ENCODE peak calls at places on chromosomes 4 and X, in four cellular contexts. V is ovary, Z is esophagus squamous epithelium, B is testis. O is an unnamed sample. For H3K9me3, the result is how much of the 10 kb centered on the place peaks cover.

GRCh38 chrX:22081475-22082092 is 49.5 kb downstream of the PHEX start:
- DNase-seq in B (peak), Z (no peak), V (no peak), O (peak)

GRCh38 chr4:144723471-144723870 is 77.5 kb downstream of the HHIP start:
- DNase-seq in B (no peak), Z (no peak), V (no peak), O (no peak)

GRCh38 chr4:52402582-52402981 is 256.5 kb downstream of the USP46 start:
- DNase-seq in B (no peak), Z (no peak), V (no peak), O (no peak)

GRCh38 chr4:107951551-107951950 is 20.2 kb downstream of the CYP2U1 start:
- DNase-seq in Z (no peak), B (no peak), V (no peak), O (no peak)

GRCh38 chrX:150238656-150239382 is 124.3 kb upstream of the MAMLD1 start:
- DNase-seq in B (no peak), Z (no peak), V (no peak), O (no peak)

GRCh38 chr4:82745173-82745842 is 53.3 kb downstream of the SCD5 start:
- DNase-seq in V (no peak), Z (no peak), B (no peak), O (no peak)

GRCh38 chrX:111743316-111743715 is 62.3 kb downstream of the ALG13 start:
- DNase-seq in B (no peak), Z (no peak), V (no peak), O (no peak)

GRCh38 chr4:145423017-145423708 is 58.5 kb upstream of the SMAD1 start:
- DNase-seq in V (no peak), Z (no peak), B (no peak), O (no peak)

GRCh38 chrX:119459181-119459580 is 9.1 kb upstream of the SLC25A5 start:
- DNase-seq in B (no peak), V (no peak), Z (no peak), O (no peak)

GRCh38 chr4:169774466-169775445 is 17.0 kb upstream of the HPF1 start:
- DNase-seq in B (peak), V (no peak), Z (no peak), O (peak)

GRCh38 chr4:40563401-40563800 is 66.3 kb downstream of the RBM47 start:
- DNase-seq in V (no peak), Z (no peak), B (no peak), O (no peak)

GRCh38 chr4:31325300-31325699 is 605.1 kb downstream of the PCDH7 start:
- DNase-seq in V (no peak), B (no peak), Z (no peak), O (no peak)

GRCh38 chrX:139875831-139876230 is 57.0 kb downstream of the ATP11C start:
- DNase-seq in B (no peak), Z (no peak), V (no peak), O (no peak)

GRCh38 chr4:144787365-144788263 is 141.7 kb downstream of the HHIP start:
- DNase-seq in V (no peak), Z (no peak), B (no peak), O (no peak)

GRCh38 chrX:155000841-155001240 is 21.7 kb downstream of the F8 start:
- DNase-seq in V (no peak), Z (no peak), B (no peak), O (no peak)

GRCh38 chr4:3483471-3483921 is 20.4 kb downstream of the DOK7 start:
- DNase-seq in Z (no peak), B (no peak), V (no peak), O (no peak)

GRCh38 chrX:22024577-22024976 is 7.5 kb upstream of the PHEX start:
- DNase-seq in V (no peak), Z (no peak), B (no peak), O (no peak)

GRCh38 chrX:119885554-119886428 is 9.9 kb upstream of the AKAP14 start:
- DNase-seq in Z (no peak), V (no peak), B (peak), O (no peak)

GRCh38 chr4:41512604-41513003 is 25.4 kb upstream of the LIMCH1 start:
- DNase-seq in Z (no peak), B (no peak), V (no peak), O (no peak)

GRCh38 chrX:57137481-57137880 is 284 bp upstream of the SPIN2A start:
- DNase-seq in B (no peak), Z (no peak), V (no peak), O (no peak)

GRCh38 chrX:71095971-71096701 is 485 bp downstream of the FOXO4 start:
- DNase-seq in V (no peak), B (no peak), Z (no peak), O (peak)

GRCh38 chr4:129362685-129363274 is 266.8 kb downstream of the C4orf33 start:
- DNase-seq in V (peak), Z (no peak), B (peak), O (no peak)

GRCh38 chrX:48468693-48469691 is 1.1 kb downstream of the SLC38A5 start:
- DNase-seq in B (no peak), Z (no peak), V (no peak), O (peak)

GRCh38 chr4:18318682-18319410 is 297.3 kb upstream of the LCORL start:
- DNase-seq in Z (no peak), B (peak), V (no peak), O (no peak)

GRCh38 chrX:68719181-68719903 is 71.9 kb downstream of the STARD8 start:
- DNase-seq in B (no peak), V (no peak), Z (no peak), O (peak)

GRCh38 chr4:136495076-136495475 is 1037.2 kb downstream of the PCDH18 start:
- DNase-seq in V (no peak), Z (no peak), B (no peak), O (no peak)

GRCh38 chr4:122857160-122857559 is 30.5 kb downstream of the FGF2 start:
- DNase-seq in B (no peak), V (no peak), Z (no peak), O (no peak)

GRCh38 chr4:1325681-1326635 is 21.1 kb upstream of the UVSSA start:
- DNase-seq in V (no peak), B (no peak), Z (no peak), O (peak)

GRCh38 chrX:33726281-33727160 is 405.6 kb downstream of the FAM47A start:
- DNase-seq in Z (no peak), B (no peak), V (no peak), O (no peak)
- H3K4me3 ChIP-seq in Z (peak), B (peak), V (peak), O (peak)

DNA sequence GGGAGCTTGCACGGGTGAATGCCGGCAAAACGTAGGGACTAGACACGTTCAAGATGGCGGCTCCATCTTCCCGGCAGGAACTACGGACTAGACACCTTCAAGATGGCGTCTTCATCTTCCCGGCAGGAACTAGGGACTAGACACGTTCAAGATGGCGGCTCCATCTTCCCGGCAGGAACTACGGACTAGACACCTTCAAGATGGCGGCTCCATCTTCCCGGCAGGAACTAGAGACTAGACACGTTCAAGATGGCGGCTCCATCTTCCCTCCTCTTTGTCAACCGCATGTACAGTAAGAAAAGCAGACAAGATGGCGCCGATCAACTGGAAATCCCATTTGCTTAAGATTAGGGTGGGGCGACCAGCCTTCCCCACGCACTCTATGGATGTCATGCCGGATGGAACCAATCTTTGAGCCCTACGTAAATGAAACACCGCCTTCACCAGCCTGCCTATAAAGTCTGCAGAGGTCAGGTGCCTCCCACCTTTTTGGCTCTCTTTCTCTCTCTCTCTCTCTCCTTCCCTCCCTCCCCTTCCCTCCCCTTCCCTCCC is 222.4 kb downstream of the CRLF2 start:
- DNase-seq in V (peak), B (peak), Z (peak), O (peak)
- TF ChIP-seq POLR2A in V (no peak), B (no peak), Z (peak), O (no peak)

GRCh38 chr4:242121-242848 is 63.0 kb downstream of the ZNF732 start:
- DNase-seq in Z (no peak), V (peak), B (peak), O (peak)

GRCh38 chr4:244471-244870 is 60.8 kb downstream of the ZNF732 start:
- DNase-seq in Z (no peak), B (peak), V (no peak), O (no peak)

GRCh38 chr4:243407-243806 is 61.9 kb downstream of the ZNF732 start:
- DNase-seq in V (no peak), B (no peak), Z (no peak), O (no peak)
- H3K9me3 ChIP-seq in V (under half), B (under half), Z (under half), O (under half)

GRCh38 chr4:114600672-114601071 is 2.1 kb downstream of the UGT8 start:
- DNase-seq in Z (no peak), V (no peak), B (no peak), O (no peak)
- H3K4me3 ChIP-seq in Z (no peak), V (no peak), B (no peak), O (no peak)

GRCh38 chr4:113604955-113605354 is 156.6 kb downstream of the CAMK2D start:
- DNase-seq in Z (no peak), V (no peak), B (no peak), O (no peak)

GRCh38 chr4:113610542-113610941 is 151.0 kb downstream of the CAMK2D start:
- DNase-seq in B (no peak), Z (no peak), V (no peak), O (no peak)

GRCh38 chr4:113603926-113604325 is 157.6 kb downstream of the CAMK2D start:
- DNase-seq in B (no peak), Z (no peak), V (no peak), O (no peak)

GRCh38 chr4:113607998-113608397 is 153.5 kb downstream of the CAMK2D start:
- DNase-seq in V (no peak), Z (no peak), B (no peak), O (no peak)

DNA sequence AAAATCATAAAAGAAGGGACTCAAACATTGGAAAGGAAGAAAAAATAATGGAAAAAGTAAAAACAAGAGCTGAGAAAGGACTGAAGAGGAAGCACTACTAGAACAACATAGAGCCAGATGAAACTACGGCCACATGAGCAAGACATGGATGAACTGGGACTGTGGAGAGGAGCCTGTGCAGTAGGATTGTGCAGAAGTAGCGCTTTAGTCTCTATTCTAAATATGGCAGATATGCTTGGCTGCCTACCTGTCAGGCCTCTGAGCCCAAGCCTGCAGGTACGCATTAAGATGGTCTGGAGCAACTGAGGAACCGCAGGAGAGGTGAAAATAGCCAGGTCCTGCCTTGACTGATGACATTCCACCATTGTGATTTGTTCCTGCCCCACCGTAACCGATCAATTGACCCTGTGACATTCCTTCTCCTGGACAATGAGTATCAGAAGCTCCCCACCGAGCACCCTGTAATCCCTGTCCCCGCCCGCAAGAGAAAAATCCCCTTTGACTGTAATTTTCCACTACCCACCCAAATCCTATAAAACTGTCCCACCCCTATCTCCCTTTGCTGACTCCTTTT is 154.3 kb downstream of the CAMK2D start:
- DNase-seq in V (no peak), B (no peak), Z (no peak), O (no peak)
- TF ChIP-seq POLR2A in V (no peak), B (no peak), Z (no peak), O (no peak)

GRCh38 chrX:109632906-109633504 is 8.0 kb upstream of the KCNE5 start:
- DNase-seq in B (peak), V (no peak), Z (no peak), O (no peak)
- H3K9me3 ChIP-seq in B (under half), V (under half), Z (under half), O (under half)

GRCh38 chrX:39681885-39682284 is 415.9 kb downstream of the BCOR start:
- DNase-seq in B (no peak), Z (no peak), V (no peak), O (no peak)
- H3K4me3 ChIP-seq in B (no peak), Z (no peak), V (no peak), O (no peak)

GRCh38 chrX:40729923-40730584 is 5.3 kb downstream of the MED14 start:
- DNase-seq in V (no peak), Z (no peak), B (no peak), O (no peak)

GRCh38 chrX:40733691-40734090 is 1.7 kb downstream of the MED14 start:
- DNase-seq in V (no peak), B (no peak), Z (no peak), O (no peak)

GRCh38 chrX:40736170-40736505 is 796 bp upstream of the MED14 start:
- DNase-seq in V (no peak), Z (no peak), B (no peak), O (no peak)

GRCh38 chrX:40734956-40735317 is 405 bp downstream of the MED14 start:
- DNase-seq in Z (no peak), V (no peak), B (peak), O (no peak)

DNA sequence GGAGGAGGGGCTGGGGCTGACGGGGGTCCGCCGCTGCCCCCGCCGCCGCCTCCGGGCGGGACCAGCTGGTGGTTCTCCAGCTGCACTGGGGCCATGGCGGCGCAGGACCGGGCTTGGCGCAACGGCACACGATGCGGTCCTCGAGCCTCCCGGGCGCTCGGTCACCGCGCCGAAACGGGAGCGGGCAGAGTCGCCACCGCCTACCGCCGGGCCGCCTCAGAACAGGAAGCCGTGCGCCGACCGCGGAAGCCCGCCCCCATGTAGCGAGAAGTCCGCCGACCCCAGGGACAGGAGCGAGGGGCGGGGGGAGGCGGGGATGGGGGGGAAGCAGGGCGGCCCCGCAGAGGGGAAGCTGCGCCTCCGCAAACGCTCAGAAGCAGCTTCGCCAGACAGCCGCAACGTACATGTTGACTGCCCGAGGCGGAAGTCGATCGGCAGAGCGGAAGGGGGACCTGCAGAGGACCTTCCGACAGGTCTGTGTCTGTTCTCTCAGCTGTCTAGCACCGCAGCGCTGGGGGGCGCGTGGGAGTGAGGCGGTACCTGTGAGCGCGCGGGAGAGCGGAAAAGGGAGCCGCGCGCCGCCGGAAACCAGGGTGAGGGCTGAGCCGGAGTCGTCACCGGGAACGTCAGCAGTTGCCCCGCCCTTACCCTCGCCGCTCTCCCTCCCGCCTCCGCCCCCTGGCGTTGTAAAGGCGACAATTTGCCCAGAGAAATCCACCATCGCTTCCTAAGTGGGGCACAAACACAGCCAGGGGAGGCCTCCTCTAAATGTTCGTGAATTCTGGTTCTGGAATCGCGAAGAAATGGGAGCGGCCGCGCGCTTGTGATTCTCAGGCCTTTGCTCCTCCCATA is at the start of gene MED14:
- DNase-seq in B (peak), Z (peak), V (peak), O (peak)
- TF ChIP-seq POLR2A in B (no peak), Z (no peak), V (peak), O (no peak)

DNA sequence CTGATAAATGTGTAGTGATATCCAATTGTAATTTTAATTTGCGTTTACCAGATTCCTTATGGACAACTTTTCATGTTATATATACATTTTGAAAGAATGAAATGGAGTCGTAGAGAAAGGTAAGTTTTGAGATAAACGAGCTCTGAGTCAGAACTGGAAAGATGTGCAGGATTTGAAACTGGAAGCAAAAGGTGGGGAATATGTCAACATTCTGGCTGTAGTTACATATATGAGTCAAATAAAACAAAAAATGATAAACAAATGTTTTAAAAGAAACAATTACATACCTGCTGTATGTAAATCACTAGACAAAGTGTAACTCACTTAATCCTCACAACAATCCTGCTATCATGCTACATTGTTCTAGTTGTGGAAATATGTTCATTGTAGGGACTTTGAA is 84.0 kb downstream of the LPAR4 start:
- DNase-seq in B (no peak), Z (no peak), V (no peak), O (no peak)
- H3K9me3 ChIP-seq in B (under half), Z (under half), V (under half), O (under half)

GRCh38 chr4:7066493-7066892 is 1.4 kb downstream of the GRPEL1 start:
- DNase-seq in V (no peak), B (no peak), Z (no peak), O (no peak)
- H3K4me3 ChIP-seq in V (peak), B (peak), Z (peak), O (peak)